ENCODE peak calls at places on chromosome 10, in seven cellular contexts. X, D, T, W, A, M and H are unnamed samples.

GRCh38 chr10:49057481-49057880 is 57.8 kb downstream of the VSTM4 start:
- DNase-seq in T (no peak), A (no peak), X (no peak), M (no peak), D (peak), W (no peak), H (no peak)

GRCh38 chr10:57964371-57964770 is 303.3 kb downstream of the IPMK start:
- DNase-seq in M (no peak), X (no peak), A (no peak), T (no peak), D (no peak), W (no peak), H (no peak)

GRCh38 chr10:47401874-47402645 is 18.0 kb upstream of the ZNF488 start:
- DNase-seq in M (no peak), D (no peak), X (no peak), T (no peak), W (peak), A (no peak), H (no peak)

GRCh38 chr10:34721201-34721840 is 93.8 kb downstream of the PARD3 start:
- DNase-seq in M (no peak), T (no peak), A (no peak), D (no peak), X (peak), W (no peak), H (no peak)

GRCh38 chr10:89549510-89549909 is 14.1 kb upstream of the SLC16A12 start:
- DNase-seq in W (no peak), M (no peak), T (no peak), X (no peak), A (no peak), D (no peak), H (no peak)

GRCh38 chr10:110364531-110364937 is 59.8 kb upstream of the SMNDC1 start:
- DNase-seq in X (no peak), W (no peak), M (no peak), T (no peak), D (no peak), A (no peak), H (no peak)

GRCh38 chr10:101897633-101898032 is 54.0 kb upstream of the KCNIP2 start:
- DNase-seq in X (peak), T (no peak), M (no peak), A (no peak), W (no peak), D (no peak), H (no peak)

GRCh38 chr10:80132299-80133139 is at the start of gene PLAC9:
- DNase-seq in M (peak), X (peak), A (peak), W (peak), D (peak), T (no peak), H (no peak)

GRCh38 chr10:77004917-77005564 is 632.6 kb downstream of the KCNMA1 start:
- DNase-seq in D (peak), T (peak), W (no peak), M (peak), A (peak), X (peak), H (peak)

GRCh38 chr10:132452216-132452650 is 55.2 kb downstream of the PWWP2B start:
- DNase-seq in D (peak), M (no peak), T (no peak), W (no peak), X (no peak), A (peak), H (no peak)

GRCh38 chr10:25768167-25768566 is 165.9 kb upstream of the MYO3A start:
- DNase-seq in M (peak), X (no peak), A (no peak), D (no peak), T (no peak), W (no peak), H (no peak)

GRCh38 chr10:74863508-74863907 is 37.1 kb downstream of the KAT6B start:
- DNase-seq in M (no peak), X (peak), W (no peak), D (no peak), A (no peak), T (no peak), H (no peak)

GRCh38 chr10:3791974-3792633 is 7.1 kb upstream of the KLF6 start:
- DNase-seq in T (no peak), X (no peak), W (no peak), A (no peak), D (peak), M (no peak), H (no peak)

GRCh38 chr10:12482586-12482985 is 133.2 kb downstream of the CAMK1D start:
- DNase-seq in W (no peak), D (peak), T (no peak), A (peak), X (no peak), M (peak), H (no peak)

GRCh38 chr10:63217120-63217605 is 84.0 kb downstream of the NRBF2 start:
- DNase-seq in A (peak), T (peak), M (peak), D (no peak), X (peak), W (no peak), H (no peak)

GRCh38 chr10:55628260-55628701 is 732.8 kb downstream of the ZWINT start:
- DNase-seq in W (no peak), M (peak), X (peak), T (peak), D (peak), A (peak), H (no peak)
- H3K4me3 ChIP-seq in W (no peak), M (peak), X (no peak), T (no peak), D (no peak), A (peak), H (peak)

GRCh38 chr10:27485368-27485767 is 18.7 kb upstream of the RAB18 start:
- DNase-seq in D (no peak), T (no peak), M (no peak), A (no peak), X (no peak), W (no peak), H (no peak)

GRCh38 chr10:27481486-27481885 is 22.6 kb upstream of the RAB18 start:
- DNase-seq in X (no peak), M (no peak), T (no peak), A (no peak), D (no peak), W (no peak), H (no peak)

GRCh38 chr10:27482984-27483956 is 20.8 kb upstream of the RAB18 start:
- DNase-seq in W (no peak), A (no peak), X (peak), D (no peak), T (no peak), M (peak), H (no peak)

GRCh38 chr10:27490807-27491206 is 13.3 kb upstream of the RAB18 start:
- DNase-seq in M (no peak), A (no peak), X (no peak), W (no peak), D (no peak), T (no peak), H (no peak)

DNA sequence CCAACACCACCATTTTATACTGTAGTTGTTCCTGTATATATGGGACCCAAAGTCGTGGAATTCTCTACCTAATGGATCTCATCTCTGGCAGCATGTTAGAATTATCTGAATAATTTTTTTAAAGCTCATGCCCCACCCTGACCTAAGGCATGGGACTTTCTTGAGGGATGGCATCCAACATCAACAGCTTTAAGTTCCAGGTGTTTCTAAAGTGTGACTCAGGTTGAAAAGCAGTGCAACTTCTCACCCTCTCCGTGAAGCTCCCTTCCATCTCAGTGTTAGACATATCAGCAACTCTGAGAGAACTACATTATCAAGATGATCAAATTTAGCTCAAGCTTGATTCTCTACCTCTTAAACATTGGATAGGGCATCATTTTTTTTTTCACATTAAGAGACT is 18.1 kb upstream of the RAB18 start:
- DNase-seq in A (no peak), M (no peak), D (no peak), W (no peak), T (no peak), X (no peak), H (no peak)
- H3K27ac ChIP-seq in A (no peak), M (no peak), D (no peak), W (no peak), T (no peak), X (no peak), H (no peak)

GRCh38 chr10:15201589-15202300 is 33.3 kb upstream of the NMT2 start:
- DNase-seq in X (peak), A (no peak), D (no peak), T (no peak), W (no peak), M (no peak), H (no peak)
- H3K4me3 ChIP-seq in X (no peak), A (no peak), D (no peak), T (no peak), W (no peak), M (no peak), H (no peak)

DNA sequence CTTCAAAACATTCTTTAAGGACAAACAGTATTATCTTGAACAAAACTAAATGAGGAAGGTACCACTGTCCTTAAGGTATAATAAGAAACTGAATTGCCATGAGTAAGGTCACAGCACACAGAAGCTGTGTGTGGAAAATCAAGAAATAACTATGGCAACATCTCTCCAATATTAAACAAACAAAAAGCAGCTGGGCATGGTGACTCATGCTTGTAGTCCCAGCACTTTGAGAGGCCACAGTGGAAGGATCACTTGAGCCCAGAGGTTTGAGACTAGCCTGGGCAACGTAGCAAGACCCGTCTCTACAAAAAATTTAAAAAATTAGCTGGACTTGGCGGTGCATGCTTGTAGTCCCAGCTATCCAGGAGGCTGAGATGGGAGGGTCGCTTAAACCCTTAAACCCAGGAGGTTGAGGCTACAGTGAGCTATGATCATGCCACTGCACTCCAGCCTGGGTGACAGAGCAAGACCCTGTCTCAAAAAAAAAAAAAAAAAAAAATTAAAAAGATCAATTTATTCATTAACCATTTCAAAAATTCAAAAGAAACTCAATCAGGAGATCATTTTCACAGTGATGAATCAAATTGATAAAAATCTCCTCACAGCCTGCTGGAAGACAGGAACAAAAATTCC is 195.4 kb downstream of the SKIDA1 start:
- DNase-seq in D (no peak), A (no peak), M (peak), W (no peak), T (peak), X (peak), H (no peak)
- H3K27ac ChIP-seq in D (no peak), A (no peak), M (no peak), W (peak), T (peak), X (peak), H (no peak)

GRCh38 chr10:45374451-45375052 is 536 bp downstream of the ALOX5 start:
- DNase-seq in D (peak), T (peak), M (peak), W (no peak), X (no peak), A (no peak), H (no peak)
- H3K4me3 ChIP-seq in D (no peak), T (peak), M (no peak), W (peak), X (no peak), A (peak), H (peak)